ENCODE peak calls at places on chromosome 1, in eight cellular contexts. A is transverse colon, I is K562, K is breast epithelium, E is stomach, M is spleen, Z is HCT116, L is endothelial cell of umbilical vein. F is an unnamed sample.

GRCh38 chr1:105636052-105636451 is 1420.4 kb upstream of the PRMT6 start:
- DNase-seq in A (no peak), I (no peak), K (no peak), E (no peak), M (no peak), Z (no peak), L (no peak), F (no peak)

GRCh38 chr1:169466259-169467230 is 19.2 kb downstream of the SLC19A2 start:
- DNase-seq in A (peak; percentile 26), I (peak; percentile 34), K (no peak), E (no peak), M (no peak), Z (peak; percentile 27), L (peak; percentile 59), F (no peak)

GRCh38 chr1:211478801-211479619 is 13.0 kb downstream of the RD3 start:
- DNase-seq in A (no peak), I (no peak), K (no peak), E (no peak), M (peak; percentile 74), Z (no peak), L (no peak), F (peak; percentile 72)

GRCh38 chr1:228087771-228088251 is 5.3 kb downstream of the ARF1 start:
- DNase-seq in A (peak; percentile 9), I (no peak), K (peak; percentile 42), E (no peak), M (peak; percentile 80), Z (no peak), L (peak; percentile 94), F (no peak)

GRCh38 chr1:37478890-37479254 is 4.5 kb downstream of the ZC3H12A start:
- DNase-seq in A (peak; percentile 47), I (no peak), K (no peak), E (no peak), M (no peak), Z (no peak), L (no peak), F (no peak)

GRCh38 chr1:103211073-103211472 is 102.8 kb upstream of the COL11A1 start:
- DNase-seq in A (no peak), I (no peak), K (no peak), E (no peak), M (no peak), Z (no peak), L (peak; percentile 1), F (no peak)

GRCh38 chr1:36766481-36766880 is 267.8 kb downstream of the GRIK3 start:
- DNase-seq in A (no peak), I (no peak), K (no peak), E (no peak), M (peak; percentile 5), Z (no peak), L (no peak), F (no peak)

GRCh38 chr1:176033879-176034278 is 173.2 kb downstream of the COP1 start:
- DNase-seq in A (no peak), I (no peak), K (no peak), E (no peak), M (no peak), Z (no peak), L (peak; percentile 64), F (no peak)

GRCh38 chr1:174982971-174983689 is 16.6 kb upstream of the CACYBP start:
- DNase-seq in A (no peak), I (peak; percentile 43), K (no peak), E (no peak), M (no peak), Z (peak; percentile 36), L (peak; percentile 66), F (no peak)

GRCh38 chr1:227903061-227903521 is 44.6 kb downstream of the WNT9A start:
- DNase-seq in A (no peak), I (no peak), K (no peak), E (no peak), M (peak; percentile 63), Z (no peak), L (no peak), F (no peak)

GRCh38 chr1:202162049-202162417 is 1.6 kb upstream of the PTPN7 start:
- DNase-seq in A (peak; percentile 32), I (peak; percentile 74), K (no peak), E (no peak), M (peak; percentile 89), Z (no peak), L (no peak), F (no peak)

GRCh38 chr1:185559684-185560310 is 174.4 kb upstream of the HMCN1 start:
- DNase-seq in A (peak; percentile 57), I (peak; percentile 69), K (no peak), E (peak; percentile 67), M (peak; percentile 76), Z (peak; percentile 31), L (peak; percentile 51), F (no peak)

GRCh38 chr1:26278835-26279597 is 870 bp upstream of the SH3BGRL3 start:
- DNase-seq in A (peak; percentile 62), I (peak; percentile 58), K (no peak), E (peak; percentile 59), M (no peak), Z (no peak), L (peak; percentile 39), F (no peak)

GRCh38 chr1:7888248-7889010 is 35.6 kb upstream of the UTS2 start:
- DNase-seq in A (no peak), I (no peak), K (no peak), E (no peak), M (no peak), Z (no peak), L (no peak), F (no peak)

GRCh38 chr1:38207275-38207674 is 160.7 kb upstream of the POU3F1 start:
- DNase-seq in A (no peak), I (no peak), K (no peak), E (no peak), M (no peak), Z (no peak), L (no peak), F (no peak)

GRCh38 chr1:227192163-227192562 is 126.1 kb downstream of the CDC42BPA start:
- DNase-seq in A (peak; percentile 10), I (peak; percentile 23), K (no peak), E (peak; percentile 36), M (no peak), Z (no peak), L (peak; percentile 35), F (no peak)

GRCh38 chr1:41978986-41979385 is 60.3 kb upstream of the HIVEP3 start:
- DNase-seq in A (no peak), I (no peak), K (no peak), E (no peak), M (no peak), Z (no peak), L (no peak), F (peak; percentile 62)

GRCh38 chr1:114586513-114587047 is 5.2 kb upstream of the BCAS2 start:
- DNase-seq in A (no peak), I (no peak), K (no peak), E (no peak), M (no peak), Z (no peak), L (no peak), F (no peak)

GRCh38 chr1:114589122-114589521 is 7.7 kb upstream of the BCAS2 start:
- DNase-seq in A (no peak), I (no peak), K (no peak), E (no peak), M (no peak), Z (no peak), L (no peak), F (no peak)

GRCh38 chr1:114585221-114585620 is 3.8 kb upstream of the BCAS2 start:
- DNase-seq in A (no peak), I (no peak), K (no peak), E (no peak), M (no peak), Z (no peak), L (no peak), F (no peak)

GRCh38 chr1:114587203-114587991 is 6.0 kb upstream of the BCAS2 start:
- DNase-seq in A (no peak), I (no peak), K (no peak), E (no peak), M (no peak), Z (no peak), L (no peak), F (no peak)

DNA sequence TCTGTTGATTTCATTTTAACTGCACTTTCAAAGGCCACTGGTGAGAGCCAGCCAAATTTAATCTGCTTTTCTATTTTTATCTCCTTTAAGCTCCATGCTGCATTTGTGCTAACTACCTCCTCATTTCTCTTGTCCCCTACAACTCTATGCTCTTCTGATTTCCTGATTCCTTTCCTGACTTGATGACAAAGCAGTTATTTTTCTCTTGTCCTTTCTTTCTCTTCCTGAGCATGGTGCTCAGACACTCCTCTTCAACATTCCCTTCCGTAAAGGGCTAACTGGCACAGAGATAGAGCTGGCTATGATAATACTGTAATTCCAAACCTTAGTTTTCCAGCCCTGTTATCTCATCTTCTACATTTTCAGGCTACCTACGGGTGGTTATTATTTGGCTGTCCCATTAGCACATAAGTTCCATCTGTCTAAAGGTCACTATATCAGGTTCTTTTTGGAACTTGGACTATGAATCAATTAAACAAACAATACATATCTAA is 6.8 kb upstream of the BCAS2 start:
- DNase-seq in A (no peak), I (peak; percentile 16), K (no peak), E (no peak), M (no peak), Z (no peak), L (no peak), F (no peak)
- TF ChIP-seq POLR2A in A (no peak), I (no peak), K (no peak), E (no peak), M (no peak), Z (no peak), L (no peak), F (no peak)

GRCh38 chr1:68819190-68819829 is 322.4 kb upstream of the DEPDC1 start:
- DNase-seq in A (no peak), I (no peak), K (no peak), E (no peak), M (no peak), Z (peak; percentile 31), L (no peak), F (no peak)
- TF ChIP-seq CTCF in A (no peak), I (no peak), K (no peak), E (no peak), M (no peak), Z (peak; percentile 22), L (peak; percentile 6), F (no peak)

DNA sequence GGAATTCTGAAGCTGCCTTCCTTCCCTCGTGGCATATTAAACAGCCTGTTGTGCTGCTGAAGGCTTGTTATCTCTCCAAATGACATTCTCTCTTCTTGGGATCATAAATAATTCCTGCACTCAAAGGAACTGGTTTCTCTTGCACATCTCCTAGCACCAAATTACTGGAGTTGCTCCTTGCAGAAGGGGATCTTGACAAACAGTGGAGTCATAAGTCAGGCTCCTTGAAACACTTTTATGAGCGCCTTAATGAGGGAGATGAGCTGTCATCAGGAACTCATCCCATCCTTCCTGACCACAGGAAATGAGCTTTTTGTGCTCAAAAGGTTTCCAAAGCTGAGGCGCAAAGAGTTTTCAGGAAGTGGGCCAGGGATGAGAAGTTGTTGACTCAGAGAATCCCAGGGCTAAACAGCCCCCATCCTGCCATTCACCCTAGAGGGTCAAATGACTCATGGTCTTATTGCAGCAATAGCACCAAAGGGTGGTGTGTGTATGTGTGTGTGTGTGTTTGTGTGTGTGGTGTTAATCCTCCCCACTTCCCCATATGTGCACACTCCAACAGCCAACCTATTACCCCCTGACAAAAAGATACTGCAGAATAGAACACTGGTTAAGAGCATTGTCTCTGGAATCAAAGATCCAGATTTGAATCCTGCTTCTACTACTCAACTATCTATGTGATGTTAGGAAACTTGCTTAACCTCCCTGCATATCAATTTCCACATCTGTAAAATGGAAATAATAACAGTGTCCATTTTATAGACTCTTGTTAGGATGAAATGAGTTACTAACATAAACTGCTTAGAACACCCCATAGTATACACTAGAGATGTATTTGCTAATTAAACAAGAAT is 2.8 kb upstream of the PHC2 start:
- DNase-seq in A (peak; percentile 54), I (peak; percentile 31), K (no peak), E (no peak), M (no peak), Z (peak; percentile 99), L (peak; percentile 90), F (no peak)
- TF ChIP-seq POLR2AphosphoS5 in A (peak; percentile 57), I (no peak), K (peak; percentile 86), E (no peak), M (peak; percentile 79), Z (peak; percentile 73), L (peak; percentile 96), F (peak; percentile 41)

GRCh38 chr1:93605812-93606512 is 75.7 kb downstream of the BCAR3 start:
- DNase-seq in A (no peak), I (no peak), K (no peak), E (no peak), M (no peak), Z (no peak), L (peak; percentile 43), F (no peak)
- TF ChIP-seq POLR2A in A (no peak), I (no peak), K (no peak), E (no peak), M (no peak), Z (no peak), L (no peak), F (no peak)